ENCODE peak calls at places on chromosomes 16 and 17, in eight cellular contexts. I, D, R, Q, U, Z, T and N are unnamed samples. For H3K4me1 and H3K36me3, the result is how much of the 10 kb centered on the place peaks cover.

GRCh38 chr17:78362671-78363070 is 2.8 kb upstream of the SOCS3 start:
- DNase-seq in I (no peak), D (no peak), Z (no peak), Q (no peak), R (no peak), T (no peak), U (no peak), N (no peak)

GRCh38 chr16:70635356-70636016 is 10.9 kb upstream of the IL34 start:
- DNase-seq in Z (no peak), U (no peak), I (no peak), R (no peak), D (no peak), T (no peak), Q (no peak), N (no peak)

GRCh38 chr17:44971776-44972483 is 3.8 kb upstream of the C1QL1 start:
- DNase-seq in Z (no peak), I (no peak), Q (no peak), U (no peak), D (no peak), T (no peak), R (no peak), N (no peak)

GRCh38 chr16:1744338-1744840 is 27.0 kb downstream of the NME3 start:
- DNase-seq in I (no peak), Z (no peak), U (no peak), R (no peak), T (no peak), Q (no peak), D (no peak), N (no peak)

GRCh38 chr17:15954222-15954621 is 9.3 kb downstream of the ADORA2B start:
- DNase-seq in Z (no peak), I (no peak), T (no peak), R (no peak), Q (peak), D (no peak), U (no peak), N (no peak)

GRCh38 chr17:49603238-49603637 is 27.6 kb downstream of the NXPH3 start:
- DNase-seq in R (no peak), T (no peak), I (no peak), Q (no peak), U (no peak), D (no peak), Z (no peak), N (no peak)

GRCh38 chr16:82848013-82848412 is 221.2 kb downstream of the CDH13 start:
- DNase-seq in Z (no peak), I (no peak), U (no peak), R (no peak), Q (no peak), D (no peak), T (no peak), N (no peak)

GRCh38 chr17:82058230-82058854 is 6.6 kb downstream of the GPS1 start:
- DNase-seq in Z (peak), T (no peak), U (no peak), R (no peak), Q (peak), D (no peak), I (peak), N (no peak)

GRCh38 chr17:44005865-44006580 is 1.6 kb downstream of the NAGS start:
- DNase-seq in D (peak), R (peak), Z (peak), U (peak), Q (peak), T (peak), I (peak), N (no peak)

GRCh38 chr16:1002399-1003161 is 21.0 kb downstream of the SOX8 start:
- DNase-seq in Q (no peak), Z (peak), D (no peak), U (no peak), R (no peak), I (no peak), T (peak), N (peak)

GRCh38 chr17:21814776-21815175 is 122.5 kb downstream of the KCNJ18 start:
- DNase-seq in R (no peak), T (no peak), Z (no peak), D (no peak), I (peak), Q (no peak), U (no peak), N (no peak)

GRCh38 chr17:48246623-48247022 is 139.1 kb downstream of the SNX11 start:
- DNase-seq in T (no peak), U (no peak), D (no peak), Z (no peak), R (no peak), Q (no peak), I (no peak), N (no peak)

GRCh38 chr17:39618956-39619785 is 7.6 kb upstream of the PPP1R1B start:
- DNase-seq in Z (no peak), Q (no peak), T (no peak), R (no peak), U (no peak), I (peak), D (no peak), N (no peak)

GRCh38 chr17:30808785-30809286 is 15.7 kb downstream of the CRLF3 start:
- DNase-seq in D (peak), Q (no peak), U (no peak), I (no peak), R (peak), Z (no peak), T (no peak), N (no peak)

GRCh38 chr17:8806206-8807069 is 7.3 kb upstream of the MFSD6L start:
- DNase-seq in Q (no peak), Z (no peak), T (no peak), I (no peak), U (no peak), D (peak), R (no peak), N (no peak)

GRCh38 chr16:14449790-14450463 is 180.1 kb downstream of the PARN start:
- DNase-seq in Z (no peak), I (no peak), D (no peak), R (no peak), T (no peak), U (no peak), Q (no peak), N (no peak)

GRCh38 chr16:15055141-15056053 is 477 bp downstream of the NTAN1 start:
- DNase-seq in U (no peak), R (no peak), T (no peak), D (peak), Z (no peak), Q (peak), I (peak), N (no peak)

GRCh38 chr16:84800118-84800517 is 19.7 kb upstream of the CRISPLD2 start:
- DNase-seq in Q (no peak), D (no peak), I (no peak), R (no peak), T (no peak), Z (no peak), U (no peak), N (no peak)

GRCh38 chr17:50534222-50534978 is 1.9 kb downstream of the EPN3 start:
- DNase-seq in D (no peak), Z (peak), T (no peak), R (no peak), I (peak), U (no peak), Q (no peak), N (no peak)

GRCh38 chr17:62802531-62803205 is 5.4 kb downstream of the MARCHF10 start:
- DNase-seq in T (no peak), Z (no peak), R (no peak), Q (no peak), I (no peak), U (no peak), D (no peak), N (no peak)

GRCh38 chr16:721765-722481 is 977 bp downstream of the ANTKMT start:
- DNase-seq in I (no peak), T (peak), D (no peak), Z (no peak), Q (peak), U (no peak), R (no peak), N (no peak)

GRCh38 chr17:5055543-5055942 is 20.3 kb upstream of the SLC52A1 start:
- DNase-seq in D (no peak), I (no peak), T (no peak), Z (no peak), R (no peak), Q (no peak), U (no peak), N (no peak)

GRCh38 chr17:73400915-73401545 is 89.2 kb upstream of the CDC42EP4 start:
- DNase-seq in Q (peak), D (no peak), U (no peak), Z (no peak), I (peak), R (no peak), T (no peak), N (no peak)

GRCh38 chr17:39027037-39027436 is 59.8 kb upstream of the FBXO47 start:
- DNase-seq in Z (peak), R (no peak), D (no peak), T (no peak), Q (no peak), U (peak), I (peak), N (peak)

GRCh38 chr16:86214326-86215232 is 295.7 kb upstream of the FOXF1 start:
- DNase-seq in R (no peak), I (no peak), Z (no peak), T (no peak), D (no peak), U (peak), Q (peak), N (peak)

DNA sequence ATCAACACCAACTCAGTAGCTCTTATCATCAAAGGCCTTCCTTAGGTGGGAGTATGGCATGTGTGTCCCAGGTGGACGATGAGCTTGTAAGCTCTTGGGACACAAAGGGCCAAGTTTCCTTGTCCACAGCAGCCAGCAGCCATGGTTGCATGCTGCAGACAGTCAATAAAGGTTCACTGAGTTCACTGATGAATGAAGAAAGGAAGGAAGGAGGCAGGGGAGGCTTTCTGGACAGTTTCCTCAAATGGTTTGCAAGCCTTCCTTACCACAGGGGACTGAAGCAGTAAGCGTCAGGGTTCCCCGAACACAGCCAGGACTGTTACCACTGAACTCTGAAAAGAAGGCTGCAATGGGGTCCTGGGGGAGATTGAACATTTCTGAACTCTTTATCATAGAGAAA is 111.1 kb downstream of the GAS7 start:
- DNase-seq in I (no peak), T (no peak), D (no peak), Q (no peak), Z (no peak), U (no peak), R (no peak), N (no peak)
- H3K4me1 ChIP-seq in I (under half), T (under half), D (under half), Q (half or more), Z (under half), U (under half), R (under half), N (under half)

DNA sequence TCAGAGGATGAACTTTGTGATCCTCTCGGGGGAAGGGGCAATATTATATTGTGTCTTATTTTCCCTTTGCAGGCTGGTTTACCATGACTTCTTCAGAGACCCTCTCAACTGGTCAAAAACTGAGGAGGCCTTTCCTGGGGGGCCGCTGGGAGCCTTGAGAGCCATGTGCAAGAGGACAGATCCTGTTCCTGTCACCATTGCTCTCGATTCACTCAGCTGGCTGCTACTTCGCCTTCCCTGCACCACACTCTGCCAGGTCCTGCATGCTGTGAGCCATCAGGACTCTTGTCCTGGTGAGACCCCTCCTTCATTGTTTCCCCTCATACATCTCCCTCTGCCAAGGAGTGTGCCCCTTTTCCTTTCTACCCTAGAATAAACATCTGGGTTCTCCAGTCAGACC is 2.5 kb downstream of the ELP5 start:
- DNase-seq in Z (no peak), U (no peak), R (no peak), Q (no peak), T (no peak), I (no peak), D (no peak), N (no peak)
- H3K36me3 ChIP-seq in Z (half or more), U (half or more), R (under half), Q (under half), T (under half), I (under half), D (under half), N (under half)

GRCh38 chr17:57602896-57603295 is 142.2 kb downstream of the CCDC182 start:
- DNase-seq in D (no peak), U (no peak), Z (no peak), R (no peak), Q (no peak), I (no peak), T (no peak), N (no peak)

GRCh38 chr17:57605734-57606105 is 139.4 kb downstream of the CCDC182 start:
- DNase-seq in U (peak), I (no peak), Q (no peak), T (no peak), R (peak), D (no peak), Z (no peak), N (no peak)

GRCh38 chr17:57604771-57605733 is 140.0 kb downstream of the CCDC182 start:
- DNase-seq in Z (peak), U (peak), R (no peak), Q (peak), T (peak), I (peak), D (peak), N (no peak)

GRCh38 chr17:57603978-57604377 is 141.1 kb downstream of the CCDC182 start:
- DNase-seq in R (peak), T (peak), Q (peak), U (peak), I (no peak), D (peak), Z (peak), N (peak)

DNA sequence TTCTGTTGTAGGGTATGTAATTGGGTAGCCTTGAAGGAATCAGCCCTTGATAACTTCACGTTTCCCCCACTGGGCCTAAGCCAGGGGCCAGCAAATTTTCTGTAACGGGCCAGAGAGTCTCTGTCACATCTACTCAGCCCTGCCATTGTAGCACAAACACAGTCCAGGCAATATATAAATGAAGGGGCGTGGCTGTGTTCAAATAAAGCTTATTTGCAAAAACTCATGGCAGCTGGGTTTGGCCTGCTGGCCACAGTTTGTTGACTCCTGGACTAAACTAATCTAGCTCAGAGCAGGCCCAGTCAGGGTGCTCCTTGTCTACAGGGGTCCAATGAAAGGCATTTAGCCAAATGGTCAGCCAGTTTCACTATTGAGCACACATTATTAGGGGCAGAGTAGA is 141.6 kb downstream of the CCDC182 start:
- DNase-seq in Q (no peak), T (no peak), I (no peak), Z (peak), D (peak), R (no peak), U (no peak), N (no peak)
- H3K4me1 ChIP-seq in Q (half or more), T (half or more), I (under half), Z (half or more), D (half or more), R (half or more), U (under half), N (under half)

GRCh38 chr16:65015577-65015976 is 106.3 kb downstream of the CDH11 start:
- DNase-seq in Z (no peak), I (no peak), R (no peak), U (no peak), Q (no peak), D (no peak), T (no peak), N (no peak)
- H3K36me3 ChIP-seq in Z (under half), I (under half), R (under half), U (under half), Q (under half), D (under half), T (under half), N (under half)

DNA sequence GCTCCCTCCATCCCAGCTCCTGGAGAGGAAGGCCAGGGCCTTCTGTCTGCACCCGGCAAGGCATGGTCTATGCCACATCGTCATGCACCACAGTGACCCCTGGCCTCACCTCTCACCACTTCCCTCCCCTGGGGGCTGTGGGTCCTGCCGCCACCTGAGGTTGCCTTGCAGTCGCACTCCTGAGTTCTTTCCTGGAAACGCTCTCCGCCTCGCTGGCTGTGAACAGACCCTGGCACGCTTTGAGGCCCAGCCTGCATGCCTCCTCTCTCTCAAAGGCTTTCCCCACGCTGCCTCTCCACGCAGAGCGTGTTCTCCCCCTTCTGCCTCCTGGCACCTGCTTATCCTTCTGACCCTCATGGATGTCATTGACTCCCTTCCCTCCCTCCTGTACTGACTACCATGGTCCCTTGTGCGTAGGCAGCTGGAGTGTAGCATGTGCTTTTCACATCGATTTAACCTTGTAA is 45.4 kb downstream of the SEC14L1 start:
- DNase-seq in T (no peak), Z (no peak), I (peak), U (no peak), Q (no peak), R (no peak), D (no peak), N (no peak)
- H3K4me1 ChIP-seq in T (half or more), Z (half or more), I (under half), U (half or more), Q (half or more), R (half or more), D (half or more), N (under half)

GRCh38 chr17:64053101-64053500 is 32.7 kb upstream of the ICAM2 start:
- DNase-seq in T (no peak), D (no peak), I (no peak), R (no peak), U (no peak), Q (no peak), Z (no peak), N (no peak)
- H3K36me3 ChIP-seq in T (under half), D (half or more), I (under half), R (half or more), U (half or more), Q (under half), Z (half or more), N (under half)

DNA sequence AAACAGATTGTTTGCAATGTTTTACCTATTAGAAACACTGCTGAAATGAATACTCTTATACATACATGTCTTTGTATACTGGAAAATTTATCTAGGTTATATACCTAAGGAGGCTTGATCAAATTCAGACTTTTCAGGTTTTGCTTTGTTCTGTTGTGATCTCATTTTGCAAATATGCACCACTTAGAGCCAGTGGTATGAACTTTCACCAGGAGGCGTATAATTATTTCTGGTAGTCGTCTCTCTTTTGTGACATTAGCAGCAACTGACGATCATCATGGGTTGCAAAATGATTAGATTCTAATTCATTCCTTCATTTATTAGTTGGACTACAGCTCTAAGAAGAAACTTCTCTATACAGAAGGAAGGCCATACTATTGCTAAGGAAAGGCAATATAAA is 26.9 kb downstream of the AP1G1 start:
- DNase-seq in U (no peak), D (no peak), Z (no peak), Q (no peak), I (no peak), T (no peak), R (no peak), N (no peak)
- H3K4me1 ChIP-seq in U (under half), D (under half), Z (half or more), Q (under half), I (under half), T (under half), R (under half), N (under half)

GRCh38 chr17:10130733-10131132 is 67.7 kb downstream of the GAS7 start:
- DNase-seq in R (no peak), Q (no peak), T (no peak), Z (no peak), I (no peak), D (no peak), U (no peak), N (no peak)

GRCh38 chr17:10141436-10141835 is 57.0 kb downstream of the GAS7 start:
- DNase-seq in R (no peak), D (no peak), Z (no peak), T (no peak), U (no peak), Q (no peak), I (no peak), N (no peak)

GRCh38 chr17:10135539-10136257 is 62.7 kb downstream of the GAS7 start:
- DNase-seq in U (no peak), R (no peak), T (no peak), Q (no peak), D (no peak), Z (peak), I (peak), N (no peak)

GRCh38 chr17:10139560-10139959 is 58.8 kb downstream of the GAS7 start:
- DNase-seq in D (no peak), T (no peak), Q (no peak), U (peak), Z (no peak), I (no peak), R (no peak), N (no peak)

GRCh38 chr17:10136258-10136981 is 62.0 kb downstream of the GAS7 start:
- DNase-seq in U (no peak), D (no peak), T (no peak), Q (no peak), R (no peak), Z (no peak), I (no peak), N (no peak)
- H3K36me3 ChIP-seq in U (under half), D (under half), T (under half), Q (under half), R (under half), Z (under half), I (under half), N (under half)

GRCh38 chr16:75068075-75068474 is 48.5 kb downstream of the LDHD start:
- DNase-seq in D (no peak), Q (no peak), U (no peak), Z (no peak), I (no peak), R (no peak), T (no peak), N (no peak)
- H3K4me1 ChIP-seq in D (under half), Q (under half), U (under half), Z (half or more), I (under half), R (under half), T (under half), N (under half)